ENCODE peak calls at places on chromosome 6, in six cellular contexts. D, M, N, L, Q and J are unnamed samples.

GRCh38 chr6:52596371-52597028 is 19.6 kb upstream of the TRAM2 start:
- DNase-seq in N (peak; percentile 84), Q (no peak), M (no peak), L (no peak), D (no peak), J (no peak)

GRCh38 chr6:63963756-63964315 is 328.2 kb downstream of the PHF3 start:
- DNase-seq in L (no peak), N (no peak), Q (no peak), M (no peak), D (no peak), J (no peak)

GRCh38 chr6:41767112-41767946 is 12.4 kb downstream of the FRS3 start:
- DNase-seq in N (peak; percentile 87), L (no peak), M (no peak), Q (peak; percentile 26), D (no peak), J (no peak)

GRCh38 chr6:127466416-127466815 is 7.2 kb upstream of the KIAA0408 start:
- DNase-seq in Q (no peak), M (no peak), L (no peak), N (no peak), D (no peak), J (no peak)

GRCh38 chr6:113734886-113735481 is 122.2 kb upstream of the MARCKS start:
- DNase-seq in D (no peak), N (peak; percentile 45), L (no peak), M (no peak), Q (no peak), J (no peak)

GRCh38 chr6:166275714-166276166 is 32.5 kb downstream of the PRR18 start:
- DNase-seq in L (peak; percentile 76), Q (peak; percentile 40), D (no peak), M (peak; percentile 84), N (peak; percentile 15), J (peak; percentile 81)

GRCh38 chr6:52049252-52050050 is 38.0 kb downstream of the PKHD1 start:
- DNase-seq in L (no peak), N (peak; percentile 37), Q (peak; percentile 21), M (peak; percentile 35), D (no peak), J (no peak)

GRCh38 chr6:15485875-15486274 is 177.0 kb downstream of the DTNBP1 start:
- DNase-seq in L (no peak), N (no peak), Q (no peak), D (no peak), M (no peak), J (no peak)

GRCh38 chr6:28940294-28940858 is 16.6 kb upstream of the TRIM27 start:
- DNase-seq in D (no peak), Q (peak; percentile 65), N (no peak), L (no peak), M (no peak), J (no peak)

GRCh38 chr6:128410584-128410983 is 109.8 kb downstream of the PTPRK start:
- DNase-seq in M (no peak), L (no peak), Q (no peak), D (no peak), N (no peak), J (no peak)

GRCh38 chr6:44093066-44093465 is 34.2 kb downstream of the MRPL14 start:
- DNase-seq in D (no peak), M (no peak), N (no peak), Q (no peak), L (no peak), J (no peak)

GRCh38 chr6:121592261-121592935 is 157.0 kb downstream of the GJA1 start:
- DNase-seq in D (no peak), Q (no peak), N (no peak), L (no peak), M (no peak), J (no peak)

GRCh38 chr6:15752820-15753219 is 90.0 kb upstream of the DTNBP1 start:
- DNase-seq in Q (peak; percentile 23), N (no peak), D (no peak), L (no peak), M (no peak), J (no peak)

GRCh38 chr6:113818528-113818927 is 38.6 kb upstream of the MARCKS start:
- DNase-seq in Q (peak; percentile 21), L (no peak), D (no peak), M (no peak), N (peak; percentile 33), J (no peak)

GRCh38 chr6:20845592-20845991 is 311.3 kb downstream of the CDKAL1 start:
- DNase-seq in L (no peak), M (no peak), N (peak; percentile 16), Q (no peak), D (no peak), J (no peak)

GRCh38 chr6:100657678-100658330 is 193.1 kb upstream of the SIM1 start:
- DNase-seq in D (no peak), Q (peak; percentile 18), L (no peak), M (no peak), N (peak; percentile 3), J (no peak)

GRCh38 chr6:13493147-13493546 is 5.7 kb upstream of the GFOD1 start:
- DNase-seq in M (no peak), D (no peak), Q (no peak), L (no peak), N (no peak), J (no peak)

GRCh38 chr6:132236744-132237143 is 164.5 kb downstream of the MOXD1 start:
- DNase-seq in L (no peak), M (no peak), Q (no peak), N (peak; percentile 51), D (no peak), J (no peak)

GRCh38 chr6:33788694-33789549 is at the start of gene LEMD2:
- DNase-seq in M (peak; percentile 94), N (peak; percentile 94), Q (peak; percentile 92), D (peak; percentile 96), L (peak; percentile 95), J (peak; percentile 93)
- H3K4me1 ChIP-seq in M (peaks cover 35% of the 10 kb centered on the region), N (peaks cover 13% of the 10 kb centered on the region), Q (peaks cover 20% of the 10 kb centered on the region), D (peaks cover 48% of the 10 kb centered on the region), L (peaks cover 29% of the 10 kb centered on the region), J (peaks cover 31% of the 10 kb centered on the region)

GRCh38 chr6:145380186-145380585 is 355.1 kb downstream of the EPM2A start:
- DNase-seq in D (no peak), Q (no peak), M (no peak), N (no peak), L (no peak), J (no peak)

GRCh38 chr6:145370559-145370958 is 364.8 kb downstream of the EPM2A start:
- DNase-seq in Q (no peak), N (no peak), D (no peak), M (no peak), L (no peak), J (no peak)

GRCh38 chr6:145372671-145373123 is 362.6 kb downstream of the EPM2A start:
- DNase-seq in D (no peak), Q (no peak), N (peak; percentile 65), L (no peak), M (peak; percentile 7), J (peak; percentile 39)

GRCh38 chr6:145373826-145374225 is 361.5 kb downstream of the EPM2A start:
- DNase-seq in L (no peak), Q (no peak), D (no peak), M (no peak), N (no peak), J (no peak)

DNA sequence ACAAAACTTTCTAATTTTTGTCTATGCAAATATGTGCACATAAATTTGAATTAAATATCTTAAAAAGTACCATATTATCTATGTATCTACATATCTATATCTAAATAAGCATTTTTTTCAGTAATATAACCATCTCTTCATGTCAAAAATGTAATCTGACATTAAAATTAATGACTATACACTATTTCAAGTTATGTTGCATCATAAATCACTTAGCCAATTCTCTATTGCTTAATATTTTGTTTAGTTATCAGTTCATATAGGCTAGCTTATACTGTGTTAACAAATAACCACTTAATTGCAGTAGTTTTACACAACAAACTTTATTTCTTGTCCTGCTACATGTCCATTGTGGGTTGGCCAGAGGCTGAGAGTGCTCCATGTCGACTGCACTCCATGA is 360.8 kb downstream of the EPM2A start:
- DNase-seq in Q (no peak), N (no peak), L (no peak), D (no peak), M (no peak), J (no peak)
- H3K4me1 ChIP-seq in Q (no peaks in the 10 kb centered on the region), N (peaks cover 1% of the 10 kb centered on the region), L (no peaks in the 10 kb centered on the region), D (no peaks in the 10 kb centered on the region), M (no peaks in the 10 kb centered on the region), J (no peaks in the 10 kb centered on the region)

GRCh38 chr6:35068644-35069043 is 72.5 kb downstream of the TCP11 start:
- DNase-seq in Q (no peak), L (peak; percentile 8), D (no peak), N (no peak), M (no peak), J (no peak)

GRCh38 chr6:35070111-35070510 is 71.0 kb downstream of the TCP11 start:
- DNase-seq in M (no peak), D (no peak), N (no peak), Q (no peak), L (no peak), J (no peak)

GRCh38 chr6:35069262-35069661 is 71.9 kb downstream of the TCP11 start:
- DNase-seq in Q (no peak), N (no peak), M (no peak), D (no peak), L (peak; percentile 7), J (no peak)

GRCh38 chr6:35067234-35067633 is 73.9 kb downstream of the TCP11 start:
- DNase-seq in D (no peak), Q (no peak), L (peak; percentile 39), M (no peak), N (no peak), J (no peak)

DNA sequence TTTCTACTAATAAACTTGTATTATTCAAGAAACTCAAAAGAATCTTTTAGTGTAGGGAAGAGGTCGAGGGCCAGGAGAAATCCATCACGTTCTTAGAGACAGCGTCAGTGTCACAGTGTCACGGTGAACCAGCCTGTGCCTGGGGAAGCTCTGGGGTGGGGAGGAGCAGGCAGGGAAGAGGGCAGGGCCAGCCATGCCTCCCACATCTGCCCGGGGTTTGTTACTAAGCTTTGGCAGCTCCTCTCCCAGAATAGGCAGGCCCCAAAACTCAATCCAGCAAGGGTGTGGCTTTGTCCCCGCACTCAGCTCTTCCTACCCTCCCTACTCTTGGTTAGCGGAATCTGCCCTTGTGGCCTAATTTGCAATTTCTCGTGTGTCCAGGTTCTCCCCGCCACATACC is 72.9 kb downstream of the TCP11 start:
- DNase-seq in M (no peak), D (no peak), L (peak; percentile 22), Q (no peak), N (no peak), J (no peak)
- H3K4me1 ChIP-seq in M (peaks cover 14% of the 10 kb centered on the region), D (peaks cover 8% of the 10 kb centered on the region), L (no peaks in the 10 kb centered on the region), Q (no peaks in the 10 kb centered on the region), N (no peaks in the 10 kb centered on the region), J (no peaks in the 10 kb centered on the region)

GRCh38 chr6:148370171-148370570 is 27.5 kb downstream of the SASH1 start:
- DNase-seq in M (no peak), N (no peak), Q (no peak), D (no peak), L (no peak), J (no peak)

GRCh38 chr6:148365037-148365436 is 22.4 kb downstream of the SASH1 start:
- DNase-seq in L (no peak), Q (no peak), N (no peak), D (no peak), M (no peak), J (no peak)

GRCh38 chr6:148367418-148368024 is 24.9 kb downstream of the SASH1 start:
- DNase-seq in L (no peak), D (peak; percentile 83), N (peak; percentile 75), M (peak; percentile 54), Q (no peak), J (no peak)

GRCh38 chr6:148359228-148359627 is 16.6 kb downstream of the SASH1 start:
- DNase-seq in N (no peak), M (no peak), Q (no peak), L (no peak), D (no peak), J (no peak)

GRCh38 chr6:148364056-148364844 is 21.6 kb downstream of the SASH1 start:
- DNase-seq in L (no peak), Q (no peak), M (no peak), D (no peak), N (peak; percentile 76), J (no peak)
- H3K4me1 ChIP-seq in L (no peaks in the 10 kb centered on the region), Q (no peaks in the 10 kb centered on the region), M (peaks cover 6% of the 10 kb centered on the region), D (peaks cover 49% of the 10 kb centered on the region), N (peaks cover 10% of the 10 kb centered on the region), J (no peaks in the 10 kb centered on the region)